ENCODE peak calls at places on chromosomes 11 and 22, in seven cellular contexts. One of them, this sample, is unnamed.

GRCh38 chr11:120139316-120140069 is 1.6 kb upstream of the TRIM29 start:
- DNase-seq in mucosa of gallbladder: no peak
- DNase-seq in D721Med: no peak
- DNase-seq in DMS153: no peak
- DNase-seq in SJSA1: no peak
- DNase-seq in nephron progenitor cell: no peak
- DNase-seq in HEK293T: no peak
- DNase-seq in this sample: no peak

GRCh38 chr11:75891947-75892739 is 77.1 kb downstream of the UVRAG start:
- DNase-seq in DMS153: no peak
- DNase-seq in mucosa of gallbladder: no peak
- DNase-seq in D721Med: no peak
- DNase-seq in HEK293T: no peak
- DNase-seq in SJSA1: no peak
- DNase-seq in nephron progenitor cell: no peak
- DNase-seq in this sample: no peak

GRCh38 chr11:118609380-118610219 is 2.2 kb downstream of the PHLDB1 start:
- DNase-seq in mucosa of gallbladder: no peak
- DNase-seq in D721Med: no peak
- DNase-seq in SJSA1: no peak
- DNase-seq in nephron progenitor cell: peak
- DNase-seq in HEK293T: no peak
- DNase-seq in DMS153: no peak
- DNase-seq in this sample: no peak

GRCh38 chr11:83543918-83544491 is 257.8 kb upstream of the CCDC90B start:
- DNase-seq in mucosa of gallbladder: no peak
- DNase-seq in DMS153: no peak
- DNase-seq in SJSA1: no peak
- DNase-seq in D721Med: no peak
- DNase-seq in nephron progenitor cell: no peak
- DNase-seq in HEK293T: no peak
- DNase-seq in this sample: no peak

GRCh38 chr11:130322126-130322525 is 7.4 kb upstream of the ZBTB44 start:
- DNase-seq in nephron progenitor cell: no peak
- DNase-seq in DMS153: no peak
- DNase-seq in HEK293T: no peak
- DNase-seq in D721Med: no peak
- DNase-seq in mucosa of gallbladder: no peak
- DNase-seq in SJSA1: no peak
- DNase-seq in this sample: no peak

GRCh38 chr22:30079952-30080533 is at the start of gene HORMAD2:
- DNase-seq in HEK293T: no peak
- DNase-seq in mucosa of gallbladder: no peak
- DNase-seq in nephron progenitor cell: peak
- DNase-seq in DMS153: no peak
- DNase-seq in SJSA1: no peak
- DNase-seq in D721Med: no peak
- DNase-seq in this sample: no peak

GRCh38 chr11:63535734-63536133 is 874 bp upstream of the PLAAT4 start:
- DNase-seq in HEK293T: no peak
- DNase-seq in DMS153: no peak
- DNase-seq in mucosa of gallbladder: no peak
- DNase-seq in D721Med: no peak
- DNase-seq in SJSA1: no peak
- DNase-seq in nephron progenitor cell: no peak
- DNase-seq in this sample: no peak

GRCh38 chr11:67053896-67054850 is 2.5 kb upstream of the RHOD start:
- DNase-seq in mucosa of gallbladder: peak
- DNase-seq in SJSA1: peak
- DNase-seq in DMS153: no peak
- DNase-seq in HEK293T: peak
- DNase-seq in D721Med: peak
- DNase-seq in nephron progenitor cell: peak
- DNase-seq in this sample: peak

GRCh38 chr11:67311051-67311555 is 7.8 kb downstream of the SSH3 start:
- DNase-seq in DMS153: no peak
- DNase-seq in nephron progenitor cell: no peak
- DNase-seq in D721Med: no peak
- DNase-seq in mucosa of gallbladder: no peak
- DNase-seq in SJSA1: no peak
- DNase-seq in HEK293T: no peak
- DNase-seq in this sample: no peak

GRCh38 chr22:41076857-41077256 is 15.5 kb upstream of the EP300 start:
- DNase-seq in nephron progenitor cell: no peak
- DNase-seq in HEK293T: no peak
- DNase-seq in mucosa of gallbladder: no peak
- DNase-seq in DMS153: no peak
- DNase-seq in D721Med: no peak
- DNase-seq in SJSA1: no peak
- DNase-seq in this sample: no peak

GRCh38 chr11:20084921-20085814 is 75.1 kb downstream of the DBX1 start:
- DNase-seq in HEK293T: no peak
- DNase-seq in nephron progenitor cell: no peak
- DNase-seq in SJSA1: no peak
- DNase-seq in DMS153: no peak
- DNase-seq in D721Med: no peak
- DNase-seq in mucosa of gallbladder: no peak
- DNase-seq in this sample: no peak

GRCh38 chr11:32140121-32140520 is 49.2 kb downstream of the RCN1 start:
- DNase-seq in HEK293T: no peak
- DNase-seq in SJSA1: no peak
- DNase-seq in DMS153: no peak
- DNase-seq in D721Med: no peak
- DNase-seq in nephron progenitor cell: no peak
- DNase-seq in mucosa of gallbladder: no peak
- DNase-seq in this sample: no peak

GRCh38 chr11:9386901-9387300 is 2.4 kb downstream of the IPO7 start:
- DNase-seq in nephron progenitor cell: no peak
- DNase-seq in D721Med: no peak
- DNase-seq in mucosa of gallbladder: no peak
- DNase-seq in DMS153: no peak
- DNase-seq in SJSA1: no peak
- DNase-seq in HEK293T: no peak
- DNase-seq in this sample: no peak

GRCh38 chr22:37549704-37550059 is 10.6 kb upstream of the CDC42EP1 start:
- DNase-seq in SJSA1: no peak
- DNase-seq in HEK293T: no peak
- DNase-seq in mucosa of gallbladder: peak
- DNase-seq in nephron progenitor cell: no peak
- DNase-seq in DMS153: no peak
- DNase-seq in D721Med: no peak
- DNase-seq in this sample: no peak